ENCODE peak calls at places on chromosome 19, in eight cellular contexts. D is Peyer's patch, E is ovary, Y is tibial nerve, X is NB4, A is breast epithelium, H is HCT116, T is uterus. G is an unnamed sample.

GRCh38 chr19:55684946-55685681 is 10.1 kb downstream of the EPN1 start:
- DNase-seq in D (no peak), Y (no peak), E (no peak), H (no peak), A (no peak), X (no peak), T (no peak), G (no peak)

GRCh38 chr19:43624933-43625332 is 5.5 kb upstream of the ZNF428 start:
- DNase-seq in H (peak; percentile 72), Y (peak; percentile 28), D (peak; percentile 83), E (no peak), T (no peak), X (peak; percentile 65), A (peak; percentile 58), G (peak; percentile 69)

GRCh38 chr19:28435551-28436261 is 777.2 kb downstream of the UQCRFS1 start:
- DNase-seq in E (no peak), Y (peak; percentile 8), T (no peak), X (no peak), A (peak; percentile 23), D (no peak), H (no peak), G (no peak)

GRCh38 chr19:46759817-46760333 is 13.6 kb upstream of the STRN4 start:
- DNase-seq in X (no peak), D (no peak), A (peak; percentile 89), H (no peak), E (no peak), T (peak; percentile 65), Y (peak; percentile 83), G (no peak)

GRCh38 chr19:55341191-55342043 is 1.7 kb downstream of the KMT5C start:
- DNase-seq in X (peak; percentile 45), H (peak; percentile 21), T (peak; percentile 72), Y (peak; percentile 39), E (peak; percentile 67), D (peak; percentile 26), A (peak; percentile 59), G (no peak)

GRCh38 chr19:49976496-49976895 is 15.5 kb upstream of the SIGLEC11 start:
- DNase-seq in A (no peak), X (no peak), E (no peak), T (no peak), D (no peak), Y (no peak), H (no peak), G (no peak)

GRCh38 chr19:10112895-10113591 is 1.6 kb downstream of the P2RY11 start:
- DNase-seq in D (peak; percentile 75), E (peak; percentile 68), X (peak; percentile 94), H (no peak), T (no peak), Y (no peak), A (no peak), G (no peak)

GRCh38 chr19:55578761-55579747 is 1.6 kb downstream of the ZNF579 start:
- DNase-seq in T (no peak), X (no peak), A (no peak), E (no peak), H (no peak), D (no peak), Y (no peak), G (no peak)

GRCh38 chr19:52735734-52736133 is 890 bp upstream of the ZNF611 start:
- DNase-seq in D (no peak), A (peak; percentile 80), E (peak; percentile 62), Y (peak; percentile 44), X (no peak), H (no peak), T (peak; percentile 75), G (peak; percentile 18)

GRCh38 chr19:9132422-9132821 is 5.7 kb upstream of the OR7G3 start:
- DNase-seq in T (no peak), A (no peak), D (no peak), Y (no peak), X (no peak), E (no peak), H (no peak), G (no peak)

GRCh38 chr19:23254141-23254910 is 4.1 kb upstream of the ZNF724 start:
- DNase-seq in A (no peak), D (no peak), X (no peak), Y (no peak), H (no peak), E (no peak), T (no peak), G (no peak)

GRCh38 chr19:18230941-18231734 is 4.9 kb upstream of the PDE4C start:
- DNase-seq in D (no peak), A (no peak), T (no peak), X (no peak), Y (no peak), H (no peak), E (no peak), G (no peak)

GRCh38 chr19:6861683-6862286 is 25.6 kb upstream of the ADGRE1 start:
- DNase-seq in E (no peak), X (no peak), T (no peak), A (no peak), Y (no peak), H (no peak), D (no peak), G (no peak)

GRCh38 chr19:33704271-33704670 is 82.5 kb downstream of the CHST8 start:
- DNase-seq in T (no peak), A (no peak), D (no peak), E (no peak), X (no peak), Y (no peak), H (no peak), G (no peak)

GRCh38 chr19:8640402-8641004 is 10.1 kb downstream of the NFILZ start:
- DNase-seq in H (no peak), E (no peak), Y (peak; percentile 38), T (no peak), X (peak; percentile 100), A (no peak), D (no peak), G (peak; percentile 93)

GRCh38 chr19:12736854-12737665 is at the start of gene GET3:
- DNase-seq in H (peak; percentile 100), A (peak; percentile 99), X (peak; percentile 97), T (peak; percentile 85), D (peak; percentile 77), Y (peak; percentile 93), E (peak; percentile 84), G (peak; percentile 97)

GRCh38 chr19:54133312-54133956 is 4.1 kb upstream of the CNOT3 start:
- DNase-seq in A (no peak), T (no peak), X (no peak), E (no peak), D (no peak), Y (no peak), H (peak; percentile 32), G (no peak)

GRCh38 chr19:33156354-33156753 is 24.4 kb downstream of the WDR88 start:
- DNase-seq in X (no peak), H (no peak), A (no peak), T (no peak), Y (no peak), E (no peak), D (no peak), G (no peak)

GRCh38 chr19:56687036-56687435 is 15.5 kb upstream of the ZNF835 start:
- DNase-seq in Y (no peak), X (no peak), A (no peak), T (no peak), D (no peak), E (no peak), H (no peak), G (no peak)

DNA sequence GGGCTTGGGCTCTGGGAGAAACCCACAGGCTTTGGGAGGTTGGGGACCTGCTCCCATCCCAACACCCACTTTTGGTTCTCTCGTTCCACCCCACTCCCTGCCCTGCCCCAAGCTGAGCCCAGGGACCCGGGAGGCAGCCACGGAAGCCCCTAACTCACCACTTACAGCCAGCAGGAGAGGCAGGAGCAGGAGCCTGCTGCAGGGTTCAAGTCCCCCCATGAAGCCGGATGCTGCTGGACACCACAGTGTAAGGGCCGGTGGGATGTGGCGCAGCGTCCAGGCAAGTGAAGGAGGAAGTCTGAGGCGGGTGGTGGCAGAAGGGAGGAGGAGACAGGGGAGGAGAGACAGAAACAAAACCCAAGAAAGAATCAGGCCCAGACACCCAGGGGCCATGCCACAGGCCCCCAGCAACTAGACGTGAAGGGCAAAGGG is at the start of gene TYROBP:
- DNase-seq in X (peak; percentile 67), A (no peak), D (no peak), T (no peak), Y (peak; percentile 26), E (no peak), H (no peak), G (no peak)
- TF ChIP-seq POLR2A in X (no peak), A (no peak), D (no peak), T (no peak), Y (no peak), E (no peak), H (no peak), G (no peak)

DNA sequence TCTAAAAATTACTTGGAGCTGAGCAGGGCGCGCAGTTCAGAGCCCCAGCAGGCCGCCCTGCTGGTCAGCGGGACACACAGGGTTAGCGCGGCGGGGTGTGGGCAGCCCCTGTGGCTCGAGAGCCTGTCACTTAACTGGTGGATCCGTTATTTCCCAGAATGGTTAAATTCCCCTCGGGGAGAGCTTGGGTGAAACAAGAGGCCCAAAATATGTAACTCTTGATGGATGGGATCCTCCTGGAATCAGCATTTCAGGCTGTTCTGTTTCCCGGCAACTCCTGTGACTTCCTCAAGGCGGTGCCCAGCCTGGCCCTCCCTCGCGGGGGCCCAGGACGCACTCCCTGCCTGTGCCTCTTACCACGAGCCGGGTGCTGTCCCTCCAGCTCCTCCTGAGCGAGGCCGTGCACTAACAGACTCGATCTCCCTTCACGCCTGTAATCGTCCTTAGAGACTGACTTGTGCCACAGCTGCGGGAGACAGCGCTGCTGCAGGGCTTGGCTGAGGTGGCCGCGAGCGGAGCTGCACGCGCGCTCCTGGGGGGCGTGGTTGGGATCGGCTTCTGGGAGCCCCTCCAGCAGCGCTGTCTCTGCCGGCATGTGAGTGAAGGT is 9.7 kb downstream of the PTBP1 start:
- DNase-seq in H (no peak), E (no peak), X (no peak), Y (no peak), T (no peak), D (no peak), A (no peak), G (no peak)
- TF ChIP-seq CTCF in H (peak; percentile 4), E (no peak), X (no peak), Y (no peak), T (no peak), D (no peak), A (no peak), G (no peak)

DNA sequence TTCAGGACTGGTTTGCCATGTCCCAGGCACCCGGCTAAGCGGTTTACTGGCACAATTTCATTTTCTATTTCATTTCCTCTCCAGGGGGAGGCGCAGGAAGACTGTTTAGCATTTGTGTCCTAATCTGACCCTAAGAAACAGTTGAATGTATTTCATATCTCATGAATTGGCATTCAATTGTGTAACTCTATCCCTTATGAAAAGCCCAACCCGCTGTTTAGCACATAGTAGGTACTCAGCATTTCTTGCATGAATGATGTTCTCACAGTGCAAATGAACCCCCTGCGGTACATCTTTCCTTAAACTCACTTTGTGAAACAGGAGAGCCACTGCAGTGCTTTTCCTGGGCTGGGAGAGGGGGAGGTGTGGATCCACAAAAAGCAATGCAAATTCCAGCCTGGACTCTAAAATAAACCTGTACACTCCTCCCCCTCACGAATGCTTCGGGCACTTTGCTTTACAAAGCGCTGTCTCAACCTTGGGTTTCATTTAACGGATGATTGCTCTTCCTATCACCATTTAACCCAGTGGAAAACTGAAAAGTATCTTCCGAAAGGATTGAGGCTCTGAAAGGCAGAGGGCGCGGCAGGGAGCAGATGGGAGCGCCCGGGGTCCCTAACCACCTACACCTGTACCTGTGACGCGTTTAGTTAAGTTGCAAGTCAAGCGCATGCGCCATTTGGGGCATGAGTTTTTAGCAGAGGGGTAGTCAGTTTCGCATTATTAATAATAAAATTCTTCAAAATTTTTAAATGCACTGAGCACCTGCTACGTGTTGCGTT is 1.2 kb upstream of the EEF2 start:
- DNase-seq in D (peak; percentile 76), X (peak; percentile 82), E (no peak), T (no peak), A (peak; percentile 38), Y (peak; percentile 56), H (peak; percentile 74), G (no peak)
- TF ChIP-seq POLR2A in D (no peak), X (no peak), E (no peak), T (no peak), A (no peak), Y (no peak), H (peak; percentile 57), G (no peak)

GRCh38 chr19:38592940-38593339 is 24.8 kb downstream of the MAP4K1 start:
- DNase-seq in H (no peak), D (no peak), E (no peak), A (no peak), X (no peak), T (no peak), Y (no peak), G (no peak)
- TF ChIP-seq CTCF in H (peak; percentile 44), D (no peak), E (no peak), A (no peak), X (no peak), T (no peak), Y (no peak), G (no peak)